ENCODE peak calls at places on chromosome 16, in six cellular contexts. H is GM12865, L is spleen, S is fibroblast of lung, P is AG10803, K is mammary epithelial cell. A is an unnamed sample.

GRCh38 chr16:10971560-10971961 is 27.2 kb downstream of the CLEC16A start:
- DNase-seq in K (peak), L (no peak), P (peak), S (peak), H (peak), A (peak)

GRCh38 chr16:88911148-88911945 is 44.9 kb upstream of the PABPN1L start:
- DNase-seq in S (peak), L (peak), H (peak), P (no peak), K (no peak), A (no peak)

GRCh38 chr16:5015887-5016286 is 17.8 kb downstream of the NAGPA start:
- DNase-seq in S (no peak), P (no peak), H (no peak), L (no peak), K (no peak), A (no peak)

GRCh38 chr16:86033016-86033474 is 134.1 kb downstream of the IRF8 start:
- DNase-seq in K (no peak), L (no peak), H (no peak), P (no peak), S (peak), A (no peak)

GRCh38 chr16:89288577-89288844 is 71.0 kb downstream of the ZNF778 start:
- DNase-seq in L (no peak), S (no peak), K (no peak), H (no peak), P (no peak), A (no peak)

GRCh38 chr16:86768999-86769398 is 190.7 kb downstream of the FOXL1 start:
- DNase-seq in K (peak), S (peak), H (peak), P (peak), L (no peak), A (peak)

GRCh38 chr16:4350787-4351659 is at the start of gene PAM16:
- DNase-seq in P (peak), H (peak), L (peak), K (peak), S (peak), A (peak)

GRCh38 chr16:19458722-19459379 is 41.2 kb downstream of the TMC5 start:
- DNase-seq in H (no peak), K (no peak), L (no peak), S (no peak), P (no peak), A (no peak)

GRCh38 chr16:49533436-49533835 is 159.8 kb downstream of the C16orf78 start:
- DNase-seq in L (peak), H (no peak), P (no peak), S (no peak), K (no peak), A (no peak)

GRCh38 chr16:75341934-75342811 is 90.7 kb upstream of the BCAR1 start:
- DNase-seq in S (peak), H (no peak), P (peak), L (no peak), K (peak), A (peak)

GRCh38 chr16:15701367-15701766 is 51.3 kb downstream of the NDE1 start:
- DNase-seq in L (no peak), P (no peak), H (no peak), K (no peak), S (no peak), A (no peak)

GRCh38 chr16:89100601-89101302 is 7.1 kb downstream of the ACSF3 start:
- DNase-seq in P (no peak), K (no peak), S (no peak), L (peak), H (no peak), A (no peak)

GRCh38 chr16:50153648-50154368 is 702 bp downstream of the TENT4B start:
- DNase-seq in L (peak), P (peak), H (peak), S (no peak), K (peak), A (no peak)

GRCh38 chr16:27922433-27922832 is 141.1 kb downstream of the GSG1L start:
- DNase-seq in S (no peak), H (no peak), K (no peak), P (no peak), L (no peak), A (no peak)

GRCh38 chr16:27921134-27921533 is 142.4 kb downstream of the GSG1L start:
- DNase-seq in K (no peak), L (peak), P (no peak), S (no peak), H (no peak), A (no peak)

GRCh38 chr16:27917953-27918352 is 145.6 kb downstream of the GSG1L start:
- DNase-seq in P (no peak), K (no peak), L (peak), H (no peak), S (no peak), A (no peak)

GRCh38 chr16:27918755-27919154 is 144.8 kb downstream of the GSG1L start:
- DNase-seq in K (peak), H (no peak), S (no peak), P (peak), L (no peak), A (no peak)

GRCh38 chr16:27920391-27920891 is 143.1 kb downstream of the GSG1L start:
- DNase-seq in K (peak), L (peak), H (no peak), P (no peak), S (no peak), A (peak)
- TF ChIP-seq CTCF in K (peak), L (no peak), H (no peak), P (no peak), S (peak), A (peak)

DNA sequence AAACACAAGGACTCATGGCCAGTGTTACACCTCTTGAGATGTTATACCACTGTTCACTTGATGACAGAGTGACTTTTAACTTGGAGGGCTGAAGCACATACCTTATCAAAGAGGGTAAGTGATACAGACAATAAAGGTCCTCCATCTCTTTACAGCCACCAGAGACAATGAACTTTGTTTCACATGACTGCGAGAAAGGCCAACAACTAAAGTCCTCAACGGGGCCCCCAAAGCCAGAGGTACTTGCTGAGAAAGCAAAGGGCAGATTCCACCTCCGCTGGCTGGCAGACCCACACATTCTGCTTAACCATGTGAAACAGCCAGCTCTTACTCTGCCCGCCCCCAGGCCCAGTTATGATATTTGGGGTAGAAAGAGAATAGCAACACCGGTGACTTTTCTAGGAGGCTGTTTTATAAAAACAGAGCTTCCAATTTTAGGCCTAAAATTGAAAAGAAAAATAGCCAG is 21.4 kb downstream of the DCUN1D3 start:
- DNase-seq in S (no peak), P (no peak), K (no peak), H (peak), L (no peak), A (no peak)
- H3K4me3 ChIP-seq in S (no peak), P (no peak), K (no peak), H (no peak), L (no peak), A (no peak)

GRCh38 chr16:67257486-67258159 is 8.8 kb downstream of the SLC9A5 start:
- DNase-seq in S (no peak), P (no peak), H (no peak), K (no peak), L (peak), A (no peak)

GRCh38 chr16:67263201-67263600 is 14.4 kb downstream of the SLC9A5 start:
- DNase-seq in K (no peak), P (no peak), H (no peak), S (no peak), L (no peak), A (no peak)

GRCh38 chr16:67258160-67258835 is 9.5 kb downstream of the SLC9A5 start:
- DNase-seq in P (no peak), L (peak), S (no peak), K (no peak), H (no peak), A (no peak)

GRCh38 chr16:67259705-67260104 is 10.9 kb downstream of the SLC9A5 start:
- DNase-seq in S (no peak), L (peak), K (no peak), H (no peak), P (no peak), A (no peak)

DNA sequence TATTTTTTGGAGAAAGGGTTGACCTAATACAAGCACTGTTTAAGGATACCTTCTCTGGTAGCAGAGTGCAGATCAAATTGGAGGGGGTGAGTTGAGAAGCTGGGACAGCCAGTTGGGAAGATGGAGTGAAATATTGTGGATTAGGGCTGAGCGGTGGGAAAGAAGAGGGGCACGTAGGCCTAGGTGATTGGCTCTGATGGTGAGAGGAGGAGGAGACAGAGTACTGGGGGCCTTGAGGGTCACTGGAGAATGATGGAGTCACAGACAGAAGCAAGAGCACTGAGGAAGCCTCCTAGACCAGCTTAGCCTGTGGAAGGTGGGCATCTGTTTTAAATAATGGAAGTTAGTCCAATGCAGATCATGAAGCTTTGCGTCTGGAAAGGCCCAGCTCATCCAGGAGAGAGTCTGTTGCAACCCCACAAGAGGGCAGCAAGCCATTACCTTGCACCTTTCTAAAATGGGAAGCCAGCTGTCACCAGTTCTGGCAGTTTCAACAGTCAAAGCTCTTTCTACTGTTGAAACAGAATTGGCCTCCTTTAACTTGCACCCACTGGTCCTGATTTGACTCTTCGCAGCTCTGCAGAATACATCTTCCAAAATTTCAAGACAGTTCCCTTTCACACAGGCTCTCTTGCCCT is 11.8 kb downstream of the SLC9A5 start:
- DNase-seq in S (peak), K (peak), L (peak), H (peak), P (peak), A (peak)
- TF ChIP-seq CTCF in S (peak), K (peak), L (peak), H (peak), P (peak), A (peak)

DNA sequence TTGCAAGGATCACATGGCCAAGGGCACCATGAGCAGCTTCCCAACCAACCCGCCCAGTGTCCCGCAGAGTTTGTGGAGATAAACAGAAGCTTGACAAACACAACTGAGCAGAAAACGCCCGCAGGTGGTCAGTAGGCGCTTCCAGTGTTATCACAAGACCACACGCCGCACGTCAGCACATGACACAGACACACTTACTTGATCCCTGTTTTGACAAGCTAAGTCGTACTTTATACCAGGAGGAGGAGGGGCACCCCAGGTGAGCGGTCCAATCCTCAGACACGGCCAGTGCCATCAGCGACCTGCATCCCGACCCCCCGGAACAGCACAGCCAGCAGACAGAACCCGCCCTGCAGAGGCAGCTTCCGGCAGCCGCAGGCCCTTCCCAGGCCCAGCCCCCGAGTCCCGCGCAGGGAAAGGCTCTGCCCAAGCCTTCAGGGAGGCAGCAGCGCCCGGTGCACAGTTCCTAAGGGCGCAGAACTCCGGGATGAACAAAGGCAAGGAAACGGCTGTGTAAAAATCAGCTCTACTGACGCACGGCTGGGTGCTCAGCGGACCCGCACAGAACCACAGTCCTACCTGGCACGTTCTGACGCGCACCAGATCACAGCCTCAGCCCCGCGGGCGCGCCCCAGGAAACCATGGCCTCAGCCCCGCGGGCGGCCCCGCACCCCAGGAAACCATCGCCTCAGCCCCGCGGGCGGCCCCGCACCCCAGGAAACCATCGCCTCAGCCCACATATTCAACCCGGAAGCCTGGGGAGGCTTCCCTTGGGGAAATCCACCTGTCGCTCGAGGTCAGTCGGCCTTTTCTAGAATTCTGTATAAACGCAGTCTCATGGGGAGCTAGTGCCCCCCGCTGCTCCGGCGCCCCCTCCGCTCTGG is 27.8 kb downstream of the AXIN1 start:
- DNase-seq in L (peak), P (no peak), K (no peak), H (peak), S (no peak), A (no peak)
- H3K4me3 ChIP-seq in L (peak), P (no peak), K (no peak), H (peak), S (no peak), A (no peak)

GRCh38 chr16:9409753-9410493 is 318.5 kb downstream of the HAPSTR1 start:
- DNase-seq in P (no peak), K (no peak), L (no peak), S (no peak), H (no peak), A (no peak)

GRCh38 chr16:9419161-9419560 is 327.7 kb downstream of the HAPSTR1 start:
- DNase-seq in P (no peak), K (no peak), L (no peak), H (no peak), S (no peak), A (no peak)

GRCh38 chr16:9412362-9413311 is 321.2 kb downstream of the HAPSTR1 start:
- DNase-seq in S (no peak), K (no peak), H (no peak), L (no peak), P (no peak), A (no peak)

GRCh38 chr16:9417898-9418297 is 326.5 kb downstream of the HAPSTR1 start:
- DNase-seq in S (no peak), K (no peak), L (no peak), P (no peak), H (no peak), A (no peak)

DNA sequence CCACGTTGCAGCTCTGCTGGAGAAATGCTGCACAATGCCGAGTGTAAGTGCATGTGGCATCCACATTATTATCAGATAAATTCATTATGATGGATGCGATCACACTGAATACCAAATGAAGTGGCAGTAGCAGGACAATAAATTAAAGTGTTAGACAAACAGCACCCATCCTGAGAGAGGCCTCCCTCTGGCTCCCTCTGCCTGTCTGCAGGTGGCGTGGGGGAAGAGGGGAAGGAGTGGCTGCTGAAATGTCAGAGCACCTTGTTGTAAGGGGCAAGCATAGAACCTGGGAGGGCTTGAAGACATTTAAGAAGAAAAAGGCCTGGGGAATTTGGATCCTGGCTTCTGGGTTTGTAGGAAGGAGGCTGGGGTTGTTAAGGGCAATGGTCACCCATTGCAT is 324.1 kb downstream of the HAPSTR1 start:
- DNase-seq in H (no peak), K (no peak), S (no peak), L (no peak), P (no peak), A (no peak)
- TF ChIP-seq CTCF in H (no peak), K (no peak), S (no peak), L (no peak), P (no peak), A (no peak)

GRCh38 chr16:54286067-54286329 is 589 bp downstream of the IRX3 start:
- DNase-seq in L (no peak), K (no peak), H (no peak), P (no peak), S (no peak), A (no peak)
- H3K4me3 ChIP-seq in L (peak), K (peak), H (no peak), P (peak), S (peak), A (peak)

DNA sequence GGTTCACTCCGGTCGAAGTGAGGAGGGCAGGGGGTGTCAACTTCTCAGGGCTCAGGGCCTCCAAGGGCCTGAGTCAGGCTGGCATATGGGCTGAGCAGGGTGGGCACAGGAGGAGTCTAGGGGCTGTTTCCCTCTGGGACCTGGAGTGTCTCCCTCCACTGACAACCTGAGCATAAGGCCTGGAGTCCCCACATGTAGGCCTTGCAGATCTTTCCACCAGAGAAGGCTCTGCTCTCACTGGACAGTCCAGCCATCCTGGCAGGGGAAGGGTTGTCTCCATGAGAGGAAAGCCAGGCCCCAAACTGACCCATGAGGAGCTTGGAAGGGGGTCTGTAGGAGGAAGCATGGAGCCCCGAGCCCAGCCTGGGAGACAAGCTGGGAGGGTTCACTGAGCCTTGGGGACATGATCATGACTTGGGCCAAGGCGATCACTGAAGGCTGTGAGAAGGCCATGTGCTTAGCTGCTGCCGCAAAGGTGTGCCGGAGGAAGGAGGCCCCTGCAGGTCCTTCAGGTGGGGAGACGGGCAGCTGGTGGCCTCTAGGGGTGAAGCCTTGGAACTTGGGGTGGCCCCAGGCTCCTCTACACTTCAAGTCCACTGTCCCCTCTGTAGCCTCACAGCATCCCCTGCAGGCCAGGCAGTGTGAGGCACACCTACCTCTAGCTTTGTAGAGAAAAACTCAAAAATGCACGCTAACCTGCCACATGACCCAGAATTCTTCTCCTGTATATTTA is 9.9 kb downstream of the CMTM2 start:
- DNase-seq in S (peak), L (peak), H (peak), P (no peak), K (peak), A (peak)
- TF ChIP-seq CTCF in S (peak), L (peak), H (peak), P (peak), K (peak), A (peak)